ENCODE peak calls at places on chromosomes 16 and 17, in four cellular contexts. One of them, this sample, is unnamed.

GRCh38 chr17:12348476-12348875 is 317.2 kb upstream of the MYOCD start:
- DNase-seq in kidney glomerular epithelial cell: no peak
- DNase-seq in nephron progenitor cell: no peak
- DNase-seq in pancreas: no peak
- DNase-seq in this sample: no peak

GRCh38 chr16:80084614-80085013 is 456.2 kb upstream of the DYNLRB2 start:
- DNase-seq in kidney glomerular epithelial cell: peak; percentile 60
- DNase-seq in nephron progenitor cell: peak; percentile 44
- DNase-seq in pancreas: peak; percentile 23
- DNase-seq in this sample: no peak

GRCh38 chr17:82317394-82318168 is at the start of gene CD7:
- DNase-seq in kidney glomerular epithelial cell: no peak
- DNase-seq in nephron progenitor cell: no peak
- DNase-seq in pancreas: no peak
- DNase-seq in this sample: no peak

GRCh38 chr16:21268236-21268635 is 9.9 kb downstream of the CRYM start:
- DNase-seq in kidney glomerular epithelial cell: no peak
- DNase-seq in nephron progenitor cell: no peak
- DNase-seq in pancreas: no peak
- DNase-seq in this sample: no peak

GRCh38 chr16:64047207-64047606 is 1074.7 kb downstream of the CDH11 start:
- DNase-seq in kidney glomerular epithelial cell: no peak
- DNase-seq in nephron progenitor cell: no peak
- DNase-seq in pancreas: no peak
- DNase-seq in this sample: no peak

GRCh38 chr16:3095869-3096268 is 3.2 kb downstream of the ZSCAN10 start:
- DNase-seq in kidney glomerular epithelial cell: no peak
- DNase-seq in nephron progenitor cell: no peak
- DNase-seq in pancreas: no peak
- DNase-seq in this sample: no peak

GRCh38 chr16:25747160-25747758 is 55.5 kb downstream of the HS3ST4 start:
- DNase-seq in kidney glomerular epithelial cell: no peak
- DNase-seq in nephron progenitor cell: peak; percentile 89
- DNase-seq in pancreas: no peak
- DNase-seq in this sample: no peak

GRCh38 chr17:68383443-68384321 is 73.6 kb downstream of the WIPI1 start:
- DNase-seq in kidney glomerular epithelial cell: no peak
- DNase-seq in nephron progenitor cell: no peak
- DNase-seq in pancreas: no peak
- DNase-seq in this sample: no peak

GRCh38 chr16:22685162-22685830 is 128.7 kb upstream of the HS3ST2 start:
- DNase-seq in kidney glomerular epithelial cell: no peak
- DNase-seq in nephron progenitor cell: no peak
- DNase-seq in pancreas: no peak
- DNase-seq in this sample: peak; percentile 58

GRCh38 chr16:78503501-78504110 is 404.2 kb downstream of the WWOX start:
- DNase-seq in kidney glomerular epithelial cell: peak; percentile 36
- DNase-seq in nephron progenitor cell: peak; percentile 45
- DNase-seq in pancreas: peak; percentile 36
- DNase-seq in this sample: peak; percentile 62

GRCh38 chr16:67546761-67547422 is 15.4 kb upstream of the CTCF start:
- DNase-seq in kidney glomerular epithelial cell: peak; percentile 36
- DNase-seq in nephron progenitor cell: peak; percentile 88
- DNase-seq in pancreas: peak; percentile 90
- DNase-seq in this sample: peak; percentile 69

GRCh38 chr16:23950898-23951297 is 115.1 kb downstream of the PRKCB start:
- DNase-seq in kidney glomerular epithelial cell: no peak
- DNase-seq in nephron progenitor cell: no peak
- DNase-seq in pancreas: no peak
- DNase-seq in this sample: no peak

GRCh38 chr17:72719582-72720493 is 372.6 kb downstream of the SLC39A11 start:
- DNase-seq in kidney glomerular epithelial cell: no peak
- DNase-seq in nephron progenitor cell: no peak
- DNase-seq in pancreas: no peak
- DNase-seq in this sample: no peak

GRCh38 chr17:81418710-81419332 is 23.6 kb downstream of the BAHCC1 start:
- DNase-seq in kidney glomerular epithelial cell: no peak
- DNase-seq in nephron progenitor cell: no peak
- DNase-seq in pancreas: peak; percentile 41
- DNase-seq in this sample: no peak

GRCh38 chr17:80785477-80786178 is 206.0 kb upstream of the CHMP6 start:
- DNase-seq in kidney glomerular epithelial cell: no peak
- DNase-seq in nephron progenitor cell: no peak
- DNase-seq in pancreas: no peak
- DNase-seq in this sample: peak; percentile 55

GRCh38 chr16:11546522-11547485 is 39.9 kb downstream of the LITAF start:
- DNase-seq in kidney glomerular epithelial cell: no peak
- DNase-seq in nephron progenitor cell: no peak
- DNase-seq in pancreas: no peak
- DNase-seq in this sample: no peak

GRCh38 chr17:56777859-56778258 is 55.9 kb downstream of the C17orf67 start:
- DNase-seq in kidney glomerular epithelial cell: no peak
- DNase-seq in nephron progenitor cell: no peak
- DNase-seq in pancreas: no peak
- DNase-seq in this sample: no peak

GRCh38 chr17:57355090-57355859 is 99.0 kb downstream of the MSI2 start:
- DNase-seq in kidney glomerular epithelial cell: no peak
- DNase-seq in nephron progenitor cell: no peak
- DNase-seq in pancreas: no peak
- DNase-seq in this sample: no peak

GRCh38 chr17:50691550-50692447 is 15.9 kb downstream of the ANKRD40 start:
- DNase-seq in kidney glomerular epithelial cell: no peak
- DNase-seq in nephron progenitor cell: no peak
- DNase-seq in pancreas: peak; percentile 87
- DNase-seq in this sample: peak; percentile 58

GRCh38 chr17:28169621-28170349 is 127.3 kb downstream of the NLK start:
- DNase-seq in kidney glomerular epithelial cell: no peak
- DNase-seq in nephron progenitor cell: no peak
- DNase-seq in pancreas: no peak
- DNase-seq in this sample: no peak

This sample was measured in lung.